ENCODE peak calls at places on chromosomes 5 and 9, in four cellular contexts. X is IMR-90, G is mesendoderm, M is H1. Y is an unnamed sample.

GRCh38 chr5:143887901-143888648 is 76.1 kb downstream of the HMHB1 start:
- DNase-seq in X (peak; percentile 75), G (no peak), M (no peak), Y (no peak)

GRCh38 chr9:132372177-132373095 is 17.6 kb upstream of the SETX start:
- DNase-seq in X (peak; percentile 36), G (peak; percentile 25), M (no peak), Y (no peak)

GRCh38 chr5:32304622-32305021 is 8.1 kb downstream of the MTMR12 start:
- DNase-seq in X (no peak), G (no peak), M (no peak), Y (no peak)

GRCh38 chr9:87834357-87834756 is 48.3 kb upstream of the SPATA31E1 start:
- DNase-seq in X (no peak), G (peak; percentile 85), M (peak; percentile 49), Y (peak; percentile 91)

GRCh38 chr5:59390074-59390659 is 503.4 kb downstream of the PDE4D start:
- DNase-seq in X (peak; percentile 20), G (peak; percentile 18), M (no peak), Y (no peak)

GRCh38 chr5:125575561-125576504 is 829.4 kb upstream of the ZNF608 start:
- DNase-seq in X (no peak), G (peak; percentile 42), M (peak; percentile 1), Y (peak; percentile 48)

GRCh38 chr5:169904059-169904458 is 76.2 kb downstream of the INSYN2B start:
- DNase-seq in X (peak; percentile 31), G (no peak), M (no peak), Y (no peak)

GRCh38 chr9:39588056-39588814 is 232.8 kb downstream of the SPATA31A1 start:
- DNase-seq in X (no peak), G (no peak), M (no peak), Y (no peak)

GRCh38 chr5:84614907-84615306 is 230.2 kb upstream of the EDIL3 start:
- DNase-seq in X (no peak), G (no peak), M (no peak), Y (no peak)

GRCh38 chr5:96743065-96743768 is 64.5 kb downstream of the ERAP1 start:
- DNase-seq in X (peak; percentile 61), G (peak; percentile 59), M (no peak), Y (no peak)

GRCh38 chr9:122383992-122384461 is 13.2 kb downstream of the PTGS1 start:
- DNase-seq in X (peak; percentile 61), G (no peak), M (no peak), Y (no peak)

GRCh38 chr5:132265336-132266030 is 8.0 kb downstream of the PDLIM4 start:
- DNase-seq in X (peak; percentile 96), G (peak; percentile 87), M (no peak), Y (peak; percentile 28)

GRCh38 chr9:94952553-94953373 is 226.3 kb downstream of the AOPEP start:
- DNase-seq in X (no peak), G (no peak), M (no peak), Y (no peak)

GRCh38 chr9:33742519-33742918 is 52.8 kb upstream of the PRSS3 start:
- DNase-seq in X (no peak), G (peak; percentile 45), M (no peak), Y (no peak)

GRCh38 chr9:70983723-70984280 is 137.6 kb downstream of the TRPM3 start:
- DNase-seq in X (peak; percentile 62), G (no peak), M (no peak), Y (no peak)

GRCh38 chr9:77982985-77983662 is 48.5 kb downstream of the GNAQ start:
- DNase-seq in X (no peak), G (peak; percentile 58), M (no peak), Y (no peak)

GRCh38 chr5:111535879-111536549 is 23.7 kb upstream of the STARD4 start:
- DNase-seq in X (no peak), G (no peak), M (no peak), Y (no peak)

GRCh38 chr9:35357116-35357515 is 132.8 kb upstream of the RUSC2 start:
- DNase-seq in X (peak; percentile 40), G (no peak), M (no peak), Y (no peak)

GRCh38 chr9:94139672-94140417 is 55.6 kb downstream of the PTPDC1 start:
- DNase-seq in X (peak; percentile 96), G (no peak), M (no peak), Y (no peak)

GRCh38 chr9:18881740-18882139 is 151.3 kb downstream of the SAXO1 start:
- DNase-seq in X (no peak), G (no peak), M (no peak), Y (no peak)

GRCh38 chr5:42756630-42757601 is at the start of gene CCDC152:
- DNase-seq in X (peak; percentile 3), G (peak; percentile 72), M (no peak), Y (peak; percentile 85)

GRCh38 chr5:131382407-131383395 is 118.8 kb downstream of the CDC42SE2 start:
- DNase-seq in X (peak; percentile 58), G (peak; percentile 95), M (peak; percentile 31), Y (peak; percentile 54)

GRCh38 chr9:130989891-130990290 is 19.1 kb upstream of the LAMC3 start:
- DNase-seq in X (no peak), G (no peak), M (no peak), Y (peak; percentile 32)

GRCh38 chr5:83925321-83925877 is 204.7 kb upstream of the HAPLN1 start:
- DNase-seq in X (peak; percentile 88), G (peak; percentile 32), M (no peak), Y (no peak)

GRCh38 chr9:135355466-135356420 is 123.8 kb upstream of the PPP1R26 start:
- DNase-seq in X (no peak), G (no peak), M (no peak), Y (no peak)

GRCh38 chr9:38700695-38701094 is 19.2 kb downstream of the FAM240B start:
- DNase-seq in X (peak; percentile 8), G (no peak), M (no peak), Y (no peak)

GRCh38 chr9:942805-943580 is 33.5 kb upstream of the DMRT3 start:
- DNase-seq in X (no peak), G (peak; percentile 78), M (no peak), Y (peak; percentile 53)

GRCh38 chr9:129095170-129095667 is 14.3 kb downstream of the DOLPP1 start:
- DNase-seq in X (no peak), G (no peak), M (no peak), Y (no peak)

GRCh38 chr5:154779105-154779504 is 23.9 kb downstream of the LARP1 start:
- DNase-seq in X (peak; percentile 93), G (no peak), M (no peak), Y (no peak)

DNA sequence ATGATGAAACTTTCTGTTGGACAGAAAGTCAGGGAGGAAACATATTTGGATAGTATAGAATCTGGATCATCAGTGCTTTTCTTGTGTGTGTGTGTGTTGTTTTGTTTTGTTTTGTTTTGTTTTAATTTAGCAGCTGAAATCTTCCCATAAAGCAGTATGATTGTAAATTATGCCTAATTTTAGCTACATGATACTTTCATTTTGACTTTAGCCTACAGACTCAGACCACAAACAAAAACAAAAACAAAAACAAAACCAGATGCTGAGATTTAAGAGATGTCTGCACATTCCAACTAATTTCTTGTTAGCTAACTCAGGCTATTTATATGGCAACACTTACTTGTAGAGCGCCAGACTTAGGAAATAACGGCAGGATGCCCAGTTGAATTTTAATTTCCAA is 119.5 kb upstream of the TRPC7 start:
- DNase-seq in X (no peak), G (no peak), M (no peak), Y (no peak)
- H4K5ac ChIP-seq in X (no peak overlapping the region), G (no peak overlapping the region), M (no peak overlapping the region), Y (no peak overlapping the region)

DNA sequence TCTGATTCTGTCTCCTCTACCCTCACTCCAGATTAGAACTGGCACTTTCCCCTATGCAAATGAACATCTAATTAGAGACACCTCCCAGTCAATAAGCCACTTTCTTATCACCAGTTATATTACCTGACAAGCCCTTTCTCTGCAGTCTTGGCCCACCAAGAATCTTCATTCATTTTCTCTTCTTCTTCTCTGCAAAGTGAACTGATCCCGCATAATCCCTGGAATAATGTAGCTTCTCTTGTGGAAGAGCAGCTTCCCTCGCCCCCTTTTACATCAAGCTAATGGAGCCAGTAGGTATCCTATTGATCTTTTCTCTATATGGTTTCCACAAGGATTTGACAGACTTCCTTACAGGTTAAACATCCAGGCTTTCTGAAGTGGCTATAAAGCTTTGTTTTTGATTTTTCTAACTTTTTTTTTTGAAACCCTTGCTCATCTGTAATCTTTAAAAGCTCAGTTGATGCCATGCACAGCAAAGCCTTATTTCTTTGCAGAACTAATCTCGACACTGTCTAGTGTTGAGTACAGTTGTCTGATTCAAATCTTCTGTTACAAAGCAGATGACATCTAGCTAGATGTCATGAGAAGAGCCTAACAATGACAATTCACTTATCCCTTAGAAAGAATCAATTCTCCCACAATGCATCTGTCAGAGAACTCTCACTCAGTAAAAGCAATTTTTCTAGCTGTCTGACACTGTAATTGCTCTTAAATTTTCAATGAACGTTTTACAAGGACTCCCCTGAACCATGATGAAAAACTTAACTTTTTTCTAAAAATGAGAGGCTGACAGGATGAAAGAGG is 281.4 kb downstream of the ISL1 start:
- DNase-seq in X (no peak), G (no peak), M (no peak), Y (no peak)
- H3K56ac ChIP-seq in X (no peak overlapping the region), G (no peak overlapping the region), M (no peak overlapping the region), Y (no peak overlapping the region)

GRCh38 chr5:119267958-119268386 is 87.8 kb upstream of the TNFAIP8 start:
- DNase-seq in X (peak; percentile 95), G (peak; percentile 98), M (peak; percentile 89), Y (peak; percentile 94)
- H4K5ac ChIP-seq in X (peak overlapping the region; percentile 87), G (peak overlapping the region; percentile 99), M (peak overlapping the region; percentile 55), Y (no peak overlapping the region)

GRCh38 chr5:77744116-77744515 is 32.0 kb downstream of the TBCA start:
- DNase-seq in X (no peak), G (peak; percentile 26), M (no peak), Y (no peak)

GRCh38 chr5:77743181-77743580 is 33.0 kb downstream of the TBCA start:
- DNase-seq in X (peak; percentile 46), G (no peak), M (no peak), Y (no peak)

DNA sequence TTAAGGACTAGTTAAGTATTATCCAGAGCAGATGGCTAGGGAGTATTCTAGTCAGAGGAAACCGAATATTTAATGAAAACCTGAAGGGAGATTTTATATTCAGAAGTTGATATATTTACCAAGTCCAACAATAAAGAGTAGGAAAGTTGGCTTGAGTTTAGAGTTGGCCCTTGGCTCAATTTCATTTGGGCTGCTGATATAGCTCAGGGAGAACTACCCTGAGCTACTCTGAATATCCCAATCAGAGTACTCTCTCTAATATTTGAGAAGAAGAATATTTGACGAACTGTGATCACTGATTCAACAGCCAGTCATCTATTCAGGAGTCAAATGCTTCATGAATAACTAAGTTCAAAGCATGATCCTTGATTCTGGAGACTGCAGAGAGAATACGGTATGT is 34.5 kb downstream of the TBCA start:
- DNase-seq in X (no peak), G (no peak), M (no peak), Y (no peak)
- H3K56ac ChIP-seq in X (no peak overlapping the region), G (no peak overlapping the region), M (no peak overlapping the region), Y (no peak overlapping the region)

DNA sequence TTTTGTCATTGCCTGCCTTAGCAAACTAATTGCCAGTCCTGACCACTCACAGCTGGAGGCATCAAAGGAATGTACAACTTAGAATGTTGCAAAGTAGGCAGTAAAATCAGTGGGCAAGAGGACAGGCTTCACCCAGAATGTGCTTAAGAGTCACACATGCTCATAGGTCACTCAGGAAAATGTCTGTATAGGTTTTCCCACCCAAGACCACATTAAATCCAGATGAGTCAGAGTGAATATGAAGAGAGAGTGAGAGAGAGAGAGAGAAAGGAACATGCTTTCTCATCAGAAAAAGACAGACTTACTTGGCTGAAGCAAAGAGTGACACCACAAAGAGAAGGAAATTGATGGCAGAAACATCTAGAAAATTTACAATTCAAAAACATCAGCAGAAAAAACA is 37.9 kb downstream of the PLEKHG4B start:
- DNase-seq in X (peak; percentile 85), G (peak; percentile 56), M (no peak), Y (no peak)
- H4K5ac ChIP-seq in X (no peak overlapping the region), G (no peak overlapping the region), M (no peak overlapping the region), Y (no peak overlapping the region)

GRCh38 chr5:127930311-127930710 is 153.3 kb upstream of the SLC12A2 start:
- DNase-seq in X (peak; percentile 56), G (no peak), M (no peak), Y (no peak)
- H3K56ac ChIP-seq in X (no peak overlapping the region), G (no peak overlapping the region), M (no peak overlapping the region), Y (no peak overlapping the region)

GRCh38 chr9:133881671-133882381 is 110.3 kb downstream of the VAV2 start:
- DNase-seq in X (no peak), G (no peak), M (no peak), Y (no peak)
- H4K5ac ChIP-seq in X (peak overlapping the region; percentile 93), G (no peak overlapping the region), M (no peak overlapping the region), Y (no peak overlapping the region)